ENCODE peak calls at places on chromosomes 5 and 9, in eight cellular contexts. L is NCI-H1417, N is EL, H is KBM-7, Y is NCI-H2081, X is anterior cingulate cortex, C is tibial nerve, Z is heart left ventricle. S is an unnamed sample.

GRCh38 chr5:125639858-125640257 is 783.4 kb upstream of the GRAMD2B start:
- DNase-seq in L (no peak), Y (no peak), N (no peak), C (no peak), X (no peak), Z (no peak), H (no peak), S (no peak)

GRCh38 chr5:145780961-145781360 is 54.2 kb downstream of the PRELID2 start:
- DNase-seq in C (no peak), Z (no peak), H (no peak), L (no peak), X (no peak), N (no peak), Y (no peak), S (no peak)

GRCh38 chr5:130135506-130135905 is 231.2 kb downstream of the CHSY3 start:
- DNase-seq in C (no peak), Y (no peak), X (no peak), N (no peak), Z (no peak), H (no peak), L (no peak), S (no peak)

GRCh38 chr9:2726620-2727335 is 9.5 kb downstream of the KCNV2 start:
- DNase-seq in Z (no peak), Y (no peak), C (no peak), L (no peak), N (peak; percentile 29), H (no peak), X (no peak), S (no peak)

GRCh38 chr9:133086894-133087293 is 25.1 kb downstream of the CEL start:
- DNase-seq in N (no peak), L (no peak), H (no peak), C (no peak), Y (no peak), X (no peak), Z (no peak), S (no peak)

GRCh38 chr9:92525306-92525705 is 10.5 kb downstream of the ECM2 start:
- DNase-seq in N (peak; percentile 11), X (no peak), Z (no peak), C (no peak), H (no peak), L (no peak), Y (no peak), S (no peak)

GRCh38 chr9:90310523-90310879 is 332.1 kb downstream of the DIRAS2 start:
- DNase-seq in C (no peak), N (no peak), L (no peak), Z (no peak), X (no peak), H (no peak), Y (no peak), S (no peak)

GRCh38 chr5:156475831-156476551 is 149.0 kb downstream of the SGCD start:
- DNase-seq in N (peak; percentile 23), L (no peak), C (peak; percentile 17), Y (no peak), X (no peak), H (no peak), Z (peak; percentile 71), S (no peak)

GRCh38 chr5:180526265-180526664 is 32.1 kb downstream of the CNOT6 start:
- DNase-seq in Y (no peak), X (no peak), N (no peak), Z (no peak), L (no peak), H (no peak), C (no peak), S (no peak)

GRCh38 chr9:105132576-105132975 is 111.9 kb upstream of the SLC44A1 start:
- DNase-seq in C (no peak), X (no peak), Z (no peak), N (peak; percentile 98), L (no peak), H (no peak), Y (no peak), S (no peak)

GRCh38 chr5:145484195-145484594 is 350.9 kb downstream of the PRELID2 start:
- DNase-seq in Y (no peak), C (no peak), X (no peak), Z (no peak), L (no peak), N (peak; percentile 77), H (no peak), S (no peak)

GRCh38 chr5:173964491-173964890 is 24.5 kb upstream of the C5orf47 start:
- DNase-seq in X (no peak), Z (no peak), C (no peak), Y (no peak), H (no peak), L (no peak), N (no peak), S (no peak)

GRCh38 chr9:107036367-107036766 is 173.4 kb downstream of the ZNF462 start:
- DNase-seq in C (no peak), Z (no peak), H (no peak), X (no peak), Y (no peak), L (no peak), N (no peak), S (no peak)

GRCh38 chr9:121599186-121599871 is 52.1 kb upstream of the DAB2IP start:
- DNase-seq in H (no peak), N (peak; percentile 64), C (no peak), Y (peak; percentile 20), Z (peak; percentile 88), L (peak; percentile 0), X (no peak), S (no peak)

GRCh38 chr9:4962085-4962484 is 23.0 kb upstream of the JAK2 start:
- DNase-seq in H (no peak), L (no peak), X (no peak), N (peak; percentile 43), Y (no peak), C (no peak), Z (no peak), S (no peak)

GRCh38 chr9:70935856-70936255 is 185.6 kb downstream of the TRPM3 start:
- DNase-seq in Y (no peak), H (no peak), L (no peak), Z (no peak), N (peak; percentile 15), C (no peak), X (no peak), S (no peak)

GRCh38 chr9:33179298-33179697 is 12.2 kb upstream of the B4GALT1 start:
- DNase-seq in X (no peak), H (no peak), Y (no peak), C (no peak), L (no peak), N (no peak), Z (no peak), S (no peak)

GRCh38 chr9:81687521-81688261 is 1.7 kb downstream of the TLE1 start:
- DNase-seq in H (no peak), L (peak; percentile 7), Z (peak; percentile 51), C (peak; percentile 60), Y (peak; percentile 52), N (peak; percentile 37), X (peak; percentile 23), S (no peak)

GRCh38 chr5:27619982-27620381 is 581.6 kb upstream of the CDH9 start:
- DNase-seq in Y (no peak), C (no peak), X (no peak), L (no peak), Z (no peak), N (no peak), H (no peak), S (no peak)

GRCh38 chr9:34988218-34989055 is 1.1 kb upstream of the DNAJB5 start:
- DNase-seq in Z (peak; percentile 70), L (no peak), C (no peak), H (no peak), X (peak; percentile 50), Y (no peak), N (peak; percentile 58), S (peak; percentile 43)

GRCh38 chr5:58674711-58675110 is 91.8 kb downstream of the RAB3C start:
- DNase-seq in N (no peak), Y (no peak), C (no peak), H (no peak), X (no peak), L (no peak), Z (no peak), S (no peak)

GRCh38 chr9:107154291-107154690 is 128.8 kb upstream of the RAD23B start:
- DNase-seq in N (no peak), C (no peak), Z (no peak), H (no peak), Y (no peak), L (no peak), X (no peak), S (no peak)

GRCh38 chr5:117359895-117360294 is 785.3 kb upstream of the SEMA6A start:
- DNase-seq in Z (no peak), L (no peak), C (no peak), H (no peak), X (no peak), N (no peak), Y (no peak), S (no peak)

GRCh38 chr5:32490972-32491557 is 46.5 kb upstream of the ZFR start:
- DNase-seq in L (no peak), C (no peak), H (no peak), Y (no peak), X (no peak), N (no peak), Z (no peak), S (no peak)

GRCh38 chr9:4147476-4148214 is 152.2 kb downstream of the GLIS3 start:
- DNase-seq in Y (no peak), L (no peak), C (no peak), N (no peak), H (no peak), X (no peak), Z (no peak), S (no peak)

GRCh38 chr9:34413229-34413852 is 36.6 kb upstream of the MYORG start:
- DNase-seq in Z (no peak), X (no peak), L (no peak), H (peak; percentile 63), C (peak; percentile 20), N (peak; percentile 35), Y (no peak), S (peak; percentile 6)

GRCh38 chr5:139523635-139524445 is 37.3 kb upstream of the UBE2D2 start:
- DNase-seq in H (no peak), N (no peak), L (no peak), Y (no peak), C (no peak), X (no peak), Z (no peak), S (no peak)